ENCODE peak calls at places on chromosomes 5 and 9, in four cellular contexts. One of them, this sample, is unnamed.

GRCh38 chr5:149141957-149142851 is 911 bp downstream of the ABLIM3 start:
- DNase-seq in Calu3: no peak
- DNase-seq in foreskin fibroblast: no peak
- DNase-seq in astrocyte of the spinal cord: no peak
- DNase-seq in this sample: no peak

GRCh38 chr5:77379558-77380061 is 112.5 kb downstream of the WDR41 start:
- DNase-seq in foreskin fibroblast: no peak
- DNase-seq in astrocyte of the spinal cord: no peak
- DNase-seq in Calu3: no peak
- DNase-seq in this sample: no peak

GRCh38 chr5:2903451-2904395 is 152.2 kb upstream of the IRX2 start:
- DNase-seq in Calu3: no peak
- DNase-seq in astrocyte of the spinal cord: no peak
- DNase-seq in foreskin fibroblast: no peak
- DNase-seq in this sample: no peak

GRCh38 chr9:488448-488847 is 273.8 kb downstream of the DOCK8 start:
- DNase-seq in Calu3: no peak
- DNase-seq in foreskin fibroblast: no peak
- DNase-seq in astrocyte of the spinal cord: no peak
- DNase-seq in this sample: no peak

GRCh38 chr5:149108651-149109280 is 32.5 kb upstream of the ABLIM3 start:
- DNase-seq in foreskin fibroblast: no peak
- DNase-seq in astrocyte of the spinal cord: no peak
- DNase-seq in Calu3: no peak
- DNase-seq in this sample: no peak

GRCh38 chr5:137075163-137075970 is 423.8 kb downstream of the SPOCK1 start:
- DNase-seq in astrocyte of the spinal cord: no peak
- DNase-seq in foreskin fibroblast: no peak
- DNase-seq in Calu3: peak; percentile 96
- DNase-seq in this sample: peak; percentile 73

GRCh38 chr5:112333236-112333850 is 85.7 kb downstream of the EPB41L4A start:
- DNase-seq in astrocyte of the spinal cord: no peak
- DNase-seq in foreskin fibroblast: no peak
- DNase-seq in Calu3: no peak
- DNase-seq in this sample: no peak

GRCh38 chr9:110575169-110575568 is 4.4 kb downstream of the SVEP1 start:
- DNase-seq in foreskin fibroblast: peak; percentile 28
- DNase-seq in astrocyte of the spinal cord: no peak
- DNase-seq in Calu3: no peak
- DNase-seq in this sample: no peak

GRCh38 chr5:89827388-89827787 is 582.2 kb downstream of the CETN3 start:
- DNase-seq in Calu3: no peak
- DNase-seq in foreskin fibroblast: no peak
- DNase-seq in astrocyte of the spinal cord: no peak
- DNase-seq in this sample: no peak

GRCh38 chr5:26847041-26847736 is 191.2 kb downstream of the CDH9 start:
- DNase-seq in Calu3: peak; percentile 4
- DNase-seq in astrocyte of the spinal cord: no peak
- DNase-seq in foreskin fibroblast: no peak
- DNase-seq in this sample: no peak

GRCh38 chr5:66647146-66647856 is 51.1 kb downstream of the MAST4 start:
- DNase-seq in foreskin fibroblast: no peak
- DNase-seq in astrocyte of the spinal cord: peak; percentile 11
- DNase-seq in Calu3: no peak
- DNase-seq in this sample: no peak

GRCh38 chr5:179616002-179616594 is 7.4 kb downstream of the HNRNPH1 start:
- DNase-seq in astrocyte of the spinal cord: no peak
- DNase-seq in Calu3: no peak
- DNase-seq in foreskin fibroblast: no peak
- DNase-seq in this sample: no peak

GRCh38 chr9:103183569-103184191 is 188.5 kb downstream of the CYLC2 start:
- DNase-seq in astrocyte of the spinal cord: no peak
- DNase-seq in Calu3: no peak
- DNase-seq in foreskin fibroblast: no peak
- DNase-seq in this sample: no peak

GRCh38 chr5:135033026-135033861 is 784 bp downstream of the PITX1 start:
- DNase-seq in astrocyte of the spinal cord: peak; percentile 21
- DNase-seq in foreskin fibroblast: peak; percentile 44
- DNase-seq in Calu3: peak; percentile 55
- DNase-seq in this sample: no peak

GRCh38 chr9:98997580-98997979 is 53.9 kb downstream of the COL15A1 start:
- DNase-seq in foreskin fibroblast: no peak
- DNase-seq in Calu3: no peak
- DNase-seq in astrocyte of the spinal cord: peak; percentile 70
- DNase-seq in this sample: no peak

GRCh38 chr5:83714780-83715179 is 5.9 kb downstream of the HAPLN1 start:
- DNase-seq in astrocyte of the spinal cord: no peak
- DNase-seq in foreskin fibroblast: no peak
- DNase-seq in Calu3: peak; percentile 45
- DNase-seq in this sample: no peak

GRCh38 chr9:33510264-33511183 is 13.5 kb upstream of the ANKRD18B start:
- DNase-seq in foreskin fibroblast: peak; percentile 41
- DNase-seq in Calu3: peak; percentile 43
- DNase-seq in astrocyte of the spinal cord: peak; percentile 80
- DNase-seq in this sample: no peak

GRCh38 chr5:120464627-120465280 is 654 bp downstream of the PRR16 start:
- DNase-seq in astrocyte of the spinal cord: peak; percentile 63
- DNase-seq in foreskin fibroblast: peak; percentile 72
- DNase-seq in Calu3: peak; percentile 34
- DNase-seq in this sample: no peak

DNA sequence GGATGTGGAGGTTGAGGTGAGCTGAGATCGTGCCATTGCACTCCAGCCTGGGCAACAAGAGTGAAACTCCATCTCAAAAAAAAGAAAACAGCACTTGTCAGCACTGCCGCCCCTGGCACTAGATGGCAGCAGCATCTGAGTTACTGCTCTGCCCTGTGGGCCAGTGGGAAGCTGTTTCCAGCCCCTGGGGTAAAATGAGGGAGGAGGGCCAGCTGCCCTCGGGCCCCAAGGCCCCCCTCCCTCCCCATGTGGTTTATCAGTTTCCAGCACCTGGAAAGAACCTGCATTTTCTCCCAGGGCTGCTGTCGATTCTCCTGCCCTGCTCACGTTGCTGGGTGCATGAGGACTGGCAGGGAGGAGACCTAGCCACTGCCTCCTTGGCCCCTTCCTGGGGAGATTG is 13.2 kb upstream of the CEL start:
- DNase-seq in astrocyte of the spinal cord: no peak
- DNase-seq in foreskin fibroblast: peak; percentile 17
- DNase-seq in Calu3: peak; percentile 14
- DNase-seq in this sample: no peak
- TF ChIP-seq CTCF in astrocyte of the spinal cord: peak; percentile 47
- TF ChIP-seq CTCF in foreskin fibroblast: peak; percentile 51
- TF ChIP-seq CTCF in Calu3: no peak
- TF ChIP-seq CTCF in this sample: peak; percentile 40

GRCh38 chr5:78634634-78635033 is 13.9 kb downstream of the LHFPL2 start:
- DNase-seq in astrocyte of the spinal cord: no peak
- DNase-seq in foreskin fibroblast: no peak
- DNase-seq in Calu3: no peak
- DNase-seq in this sample: no peak
- TF ChIP-seq CTCF in astrocyte of the spinal cord: peak; percentile 22
- TF ChIP-seq CTCF in foreskin fibroblast: peak; percentile 7
- TF ChIP-seq CTCF in Calu3: no peak
- TF ChIP-seq CTCF in this sample: peak; percentile 15

DNA sequence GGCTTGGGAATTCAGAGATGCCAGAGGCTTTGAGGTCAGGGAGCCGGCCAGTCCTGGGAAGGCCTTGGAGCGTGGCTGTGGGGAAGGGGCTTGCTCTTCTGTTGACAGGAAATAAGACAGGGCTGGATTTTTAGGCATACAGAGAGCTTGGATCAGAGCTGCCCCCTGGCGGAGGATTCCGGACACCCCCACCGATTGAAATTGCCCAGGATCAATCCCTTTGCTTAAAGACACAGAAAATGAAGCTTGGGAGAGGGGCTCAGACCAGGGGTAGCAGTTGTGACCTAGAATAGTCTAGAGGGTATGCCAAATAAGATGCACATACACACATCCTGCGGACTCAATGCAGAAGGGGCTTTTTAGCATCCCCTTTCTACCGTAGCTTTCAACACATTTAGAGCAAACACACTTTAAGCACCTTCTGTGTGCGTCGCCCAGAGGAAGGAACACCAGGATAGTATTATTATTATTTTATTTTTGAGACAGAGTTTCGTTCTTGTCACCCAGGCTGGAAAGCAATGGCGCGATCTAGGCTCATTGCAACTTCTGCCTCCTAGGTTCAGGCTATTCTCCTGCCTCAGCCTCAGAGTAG is 1.7 kb upstream of the NTMT1 start:
- DNase-seq in Calu3: peak; percentile 73
- DNase-seq in astrocyte of the spinal cord: peak; percentile 51
- DNase-seq in foreskin fibroblast: peak; percentile 37
- DNase-seq in this sample: peak; percentile 73
- TF ChIP-seq CTCF in Calu3: peak; percentile 61
- TF ChIP-seq CTCF in astrocyte of the spinal cord: peak; percentile 90
- TF ChIP-seq CTCF in foreskin fibroblast: peak; percentile 87
- TF ChIP-seq CTCF in this sample: peak; percentile 67

GRCh38 chr9:89915187-89915586 is 310.4 kb downstream of the GADD45G start:
- DNase-seq in Calu3: no peak
- DNase-seq in foreskin fibroblast: no peak
- DNase-seq in astrocyte of the spinal cord: no peak
- DNase-seq in this sample: no peak

GRCh38 chr9:89917861-89918260 is 313.0 kb downstream of the GADD45G start:
- DNase-seq in astrocyte of the spinal cord: no peak
- DNase-seq in foreskin fibroblast: no peak
- DNase-seq in Calu3: no peak
- DNase-seq in this sample: no peak

GRCh38 chr9:89916001-89916635 is 311.3 kb downstream of the GADD45G start:
- DNase-seq in Calu3: no peak
- DNase-seq in foreskin fibroblast: no peak
- DNase-seq in astrocyte of the spinal cord: no peak
- DNase-seq in this sample: no peak

GRCh38 chr9:89912605-89912953 is 307.8 kb downstream of the GADD45G start:
- DNase-seq in Calu3: no peak
- DNase-seq in foreskin fibroblast: no peak
- DNase-seq in astrocyte of the spinal cord: no peak
- DNase-seq in this sample: no peak

DNA sequence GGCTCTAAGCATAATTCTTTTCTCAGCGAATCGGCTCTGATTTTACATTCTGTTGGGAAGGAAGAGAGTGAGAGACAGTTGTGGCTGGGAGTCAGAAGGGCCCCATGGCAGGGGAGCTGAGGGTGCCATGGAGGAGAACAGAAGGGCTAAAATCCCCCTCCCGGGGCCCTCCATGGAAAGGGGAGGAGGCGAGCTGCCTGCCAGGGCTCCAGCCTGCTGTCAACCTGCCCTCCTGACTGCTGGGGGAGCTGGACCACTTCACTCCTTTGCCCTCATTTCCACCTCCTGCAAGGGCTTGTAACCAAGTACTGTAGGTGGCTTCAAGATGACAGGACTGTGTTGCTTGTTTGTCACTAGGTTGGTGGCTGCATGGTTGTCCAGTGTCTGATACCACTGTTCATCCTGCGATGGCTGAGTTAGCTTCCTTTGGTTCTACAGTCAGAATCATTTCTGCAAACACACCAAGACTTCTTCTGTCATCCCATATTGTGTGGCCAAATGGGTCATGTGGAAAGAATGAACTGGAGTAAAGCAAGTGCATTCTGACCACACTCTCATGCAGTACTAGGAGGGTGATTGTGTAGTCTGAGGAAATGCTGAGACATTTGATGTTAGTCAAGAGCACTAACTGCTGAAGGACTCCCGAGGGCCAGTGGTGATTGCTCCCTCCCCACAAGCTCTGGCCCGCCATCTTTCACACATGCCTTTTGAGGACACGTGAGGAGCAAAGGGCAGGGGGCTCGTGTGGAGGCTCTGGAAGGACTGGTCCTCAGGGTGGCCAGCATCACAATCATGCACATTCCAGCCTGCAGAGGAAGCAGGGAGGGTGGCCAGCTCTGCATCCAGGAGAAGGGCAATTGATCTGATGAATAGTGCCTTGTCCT is 307.2 kb downstream of the GADD45G start:
- DNase-seq in astrocyte of the spinal cord: peak; percentile 30
- DNase-seq in foreskin fibroblast: no peak
- DNase-seq in Calu3: no peak
- DNase-seq in this sample: no peak
- TF ChIP-seq CTCF in astrocyte of the spinal cord: no peak
- TF ChIP-seq CTCF in foreskin fibroblast: no peak
- TF ChIP-seq CTCF in Calu3: no peak
- TF ChIP-seq CTCF in this sample: no peak

DNA sequence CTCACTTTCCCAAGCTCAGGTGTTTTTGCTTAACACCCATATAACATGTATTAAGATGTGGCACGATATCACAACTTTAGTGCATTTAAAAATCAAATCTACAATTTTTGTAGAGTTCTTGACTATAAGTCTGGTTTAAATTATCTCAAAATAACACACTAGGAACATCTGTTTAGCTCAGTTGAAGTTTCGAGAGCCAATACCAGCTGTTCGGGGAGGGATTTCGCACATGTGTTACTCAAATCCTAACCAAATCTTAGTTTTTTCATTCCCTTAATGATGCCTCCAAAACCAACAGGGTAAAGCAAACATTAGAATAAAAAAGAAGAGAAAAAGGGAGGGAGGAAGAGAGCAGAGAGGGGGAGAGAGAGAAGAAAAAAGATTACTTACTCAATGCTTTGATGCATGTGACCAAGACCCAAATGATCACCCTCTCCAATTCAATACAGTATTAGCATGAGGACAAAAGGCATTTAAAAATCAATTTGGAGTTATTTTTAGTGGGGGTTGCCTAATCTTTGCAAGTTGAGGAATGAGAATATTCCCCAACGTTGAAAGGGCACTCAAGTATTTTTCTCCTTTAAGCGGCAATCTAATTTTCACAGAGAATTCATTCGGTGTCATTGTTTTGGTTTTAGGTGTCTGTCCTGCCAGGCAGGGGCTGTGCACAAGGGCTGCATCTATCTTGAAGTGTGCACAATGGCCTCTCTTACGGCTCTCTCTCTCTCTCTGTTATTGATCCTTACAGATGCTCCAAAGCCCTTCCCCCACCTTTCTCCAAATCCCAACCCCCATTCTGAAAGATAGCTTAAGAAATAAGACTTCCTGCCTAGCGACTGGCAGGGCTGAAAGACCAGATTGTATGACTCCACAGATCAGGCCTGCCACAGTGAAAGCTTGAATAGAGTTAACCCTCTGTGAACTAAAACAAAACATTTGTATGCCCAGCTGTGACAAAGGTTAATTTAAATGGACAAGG is 86.2 kb upstream of the NR5A1 start:
- DNase-seq in Calu3: no peak
- DNase-seq in foreskin fibroblast: no peak
- DNase-seq in astrocyte of the spinal cord: no peak
- DNase-seq in this sample: no peak
- TF ChIP-seq CTCF in Calu3: no peak
- TF ChIP-seq CTCF in foreskin fibroblast: no peak
- TF ChIP-seq CTCF in astrocyte of the spinal cord: no peak
- TF ChIP-seq CTCF in this sample: no peak